ENCODE peak calls at places on chromosomes 7 and 10, in four cellular contexts. V, T, K and Q are unnamed samples.

GRCh38 chr10:70901276-70901878 is 13.0 kb upstream of the PCBD1 start:
- DNase-seq in V (no peak), T (no peak), K (no peak), Q (no peak)

GRCh38 chr10:22674215-22674930 is 40.0 kb downstream of the PIP4K2A start:
- DNase-seq in K (peak), V (no peak), T (no peak), Q (no peak)

GRCh38 chr10:78925800-78926319 is 142.9 kb upstream of the ZMIZ1 start:
- DNase-seq in T (no peak), V (no peak), K (peak), Q (peak)

GRCh38 chr7:31882187-31882586 is 188.0 kb downstream of the PDE1C start:
- DNase-seq in K (no peak), V (no peak), T (peak), Q (no peak)

GRCh38 chr10:26372513-26373354 is 65.4 kb upstream of the APBB1IP start:
- DNase-seq in K (no peak), V (no peak), T (no peak), Q (no peak)

GRCh38 chr10:119675483-119676170 is 24.4 kb downstream of the BAG3 start:
- DNase-seq in V (no peak), K (no peak), T (no peak), Q (no peak)

GRCh38 chr7:40105879-40106473 is 28.4 kb downstream of the MPLKIP start:
- DNase-seq in T (no peak), V (no peak), K (peak), Q (no peak)

GRCh38 chr10:133182190-133182589 is 22.2 kb downstream of the KNDC1 start:
- DNase-seq in K (no peak), V (no peak), T (no peak), Q (no peak)

GRCh38 chr10:50392966-50393718 is 141.8 kb upstream of the ASAH2 start:
- DNase-seq in V (no peak), T (no peak), K (peak), Q (peak)

GRCh38 chr7:38858281-38858884 is 50.6 kb downstream of the VPS41 start:
- DNase-seq in V (no peak), T (no peak), K (peak), Q (peak)

GRCh38 chr7:39819514-39819913 is 130.5 kb upstream of the CDK13 start:
- DNase-seq in T (no peak), V (no peak), K (no peak), Q (no peak)

GRCh38 chr10:63866075-63866746 is 345.0 kb downstream of the REEP3 start:
- DNase-seq in T (no peak), V (no peak), K (peak), Q (peak)

GRCh38 chr7:128938524-128939074 is 872 bp downstream of the IRF5 start:
- DNase-seq in T (no peak), K (no peak), V (no peak), Q (no peak)

GRCh38 chr7:34759477-34760125 is 101.6 kb downstream of the NPSR1 start:
- DNase-seq in K (peak), V (no peak), T (no peak), Q (peak)

GRCh38 chr7:116317907-116318306 is 107.6 kb downstream of the TES start:
- DNase-seq in T (no peak), K (peak), V (no peak), Q (peak)

GRCh38 chr7:1934756-1935155 is 264.7 kb downstream of the ELFN1 start:
- DNase-seq in K (no peak), V (no peak), T (no peak), Q (no peak)

GRCh38 chr7:44097064-44097932 is 6.8 kb upstream of the AEBP1 start:
- DNase-seq in T (no peak), K (no peak), V (no peak), Q (no peak)

GRCh38 chr10:4013651-4014085 is 228.7 kb upstream of the KLF6 start:
- DNase-seq in V (no peak), K (no peak), T (no peak), Q (no peak)

GRCh38 chr10:114075093-114075492 is 31.4 kb downstream of the ADRB1 start:
- DNase-seq in K (no peak), T (no peak), V (no peak), Q (no peak)

GRCh38 chr7:67100956-67101361 is 104.3 kb downstream of the TYW1 start:
- DNase-seq in T (no peak), V (no peak), K (peak), Q (no peak)

GRCh38 chr7:102128303-102128702 is 158.4 kb upstream of the SH2B2 start:
- DNase-seq in T (no peak), V (no peak), K (no peak), Q (no peak)

GRCh38 chr7:92489634-92490033 is 11.9 kb upstream of the ERVW-1 start:
- DNase-seq in K (peak), T (no peak), V (no peak), Q (no peak)

GRCh38 chr7:137703291-137704010 is 143.3 kb downstream of the DGKI start:
- DNase-seq in T (no peak), V (no peak), K (peak), Q (no peak)

GRCh38 chr10:129631011-129631410 is 164.0 kb downstream of the MGMT start:
- DNase-seq in T (no peak), V (no peak), K (no peak), Q (no peak)

GRCh38 chr7:14834888-14835287 is 67.7 kb downstream of the DGKB start:
- DNase-seq in K (peak), T (no peak), V (no peak), Q (peak)

GRCh38 chr10:15738237-15738928 is 18.7 kb upstream of the ITGA8 start:
- DNase-seq in T (no peak), K (no peak), V (no peak), Q (no peak)

GRCh38 chr7:41624818-41625217 is 78.1 kb downstream of the INHBA start:
- DNase-seq in T (no peak), V (no peak), K (peak), Q (no peak)

GRCh38 chr7:115226410-115226809 is 304.5 kb downstream of the MDFIC start:
- DNase-seq in K (no peak), T (no peak), V (no peak), Q (no peak)

GRCh38 chr10:128530301-128530700 is 404.1 kb upstream of the MKI67 start:
- DNase-seq in T (no peak), V (no peak), K (peak), Q (no peak)

GRCh38 chr10:2921956-2922680 is 145.2 kb upstream of the PFKP start:
- DNase-seq in V (no peak), K (peak), T (no peak), Q (no peak)

GRCh38 chr7:37329940-37330339 is 118.7 kb downstream of the ELMO1 start:
- DNase-seq in T (no peak), K (no peak), V (no peak), Q (no peak)

GRCh38 chr7:105173586-105173985 is 159.6 kb downstream of the KMT2E start:
- DNase-seq in K (no peak), T (no peak), V (no peak), Q (no peak)

GRCh38 chr7:118312966-118313365 is 88.5 kb downstream of the ANKRD7 start:
- DNase-seq in K (no peak), V (no peak), T (no peak), Q (no peak)

GRCh38 chr10:25493122-25493893 is 318.5 kb downstream of the GPR158 start:
- DNase-seq in K (peak), T (no peak), V (no peak), Q (peak)

GRCh38 chr10:73469579-73469978 is 26.2 kb downstream of the PPP3CB start:
- DNase-seq in V (no peak), K (no peak), T (no peak), Q (no peak)